ENCODE peak calls at places on chromosomes 11 and 22, in five cellular contexts. E is fibroblast of lung, N is type B pancreatic cell, S is HFFc6, B is foreskin fibroblast. A is an unnamed sample.

GRCh38 chr11:103016031-103016430 is 60.5 kb upstream of the MMP13 start:
- DNase-seq in E (peak; percentile 22), N (no peak), S (no peak), B (no peak), A (no peak)

GRCh38 chr11:70080763-70081162 is 2.6 kb downstream of the ANO1 start:
- DNase-seq in E (peak; percentile 33), N (no peak), S (no peak), B (no peak), A (peak; percentile 65)

GRCh38 chr11:7030836-7031235 is 10.6 kb downstream of the NLRP14 start:
- DNase-seq in E (no peak), N (no peak), S (no peak), B (no peak), A (peak; percentile 83)

GRCh38 chr11:330307-330693 is 9.6 kb upstream of the IFITM3 start:
- DNase-seq in E (no peak), N (no peak), S (no peak), B (no peak), A (peak; percentile 78)

GRCh38 chr11:121657191-121657590 is 204.4 kb upstream of the SORL1-AS1 start:
- DNase-seq in E (no peak), N (no peak), S (no peak), B (peak; percentile 46), A (no peak)

GRCh38 chr11:31958086-31958735 is 132.7 kb upstream of the RCN1 start:
- DNase-seq in E (peak; percentile 43), N (peak; percentile 76), S (peak; percentile 39), B (peak; percentile 69), A (no peak)

GRCh38 chr11:2205214-2205770 is 33.7 kb upstream of the TH start:
- DNase-seq in E (no peak), N (peak; percentile 22), S (no peak), B (no peak), A (peak; percentile 55)

GRCh38 chr11:65434057-65434666 is 11.6 kb downstream of the NEAT1 start:
- DNase-seq in E (peak; percentile 33), N (no peak), S (peak; percentile 6), B (peak; percentile 16), A (no peak)

GRCh38 chr22:29343313-29343805 is 27.9 kb upstream of the RASL10A start:
- DNase-seq in E (peak; percentile 81), N (no peak), S (peak; percentile 63), B (peak; percentile 90), A (no peak)

GRCh38 chr11:33773399-33774355 is 643 bp downstream of the FBXO3 start:
- DNase-seq in E (peak; percentile 25), N (no peak), S (peak; percentile 22), B (peak; percentile 38), A (no peak)

GRCh38 chr11:88402784-88403183 is 65.2 kb upstream of the CTSC start:
- DNase-seq in E (peak; percentile 72), N (no peak), S (peak; percentile 29), B (peak; percentile 38), A (no peak)

GRCh38 chr22:32999039-32999861 is 58.9 kb downstream of the SYN3 start:
- DNase-seq in E (no peak), N (peak; percentile 34), S (no peak), B (no peak), A (no peak)

GRCh38 chr11:116261616-116262015 is 511.2 kb downstream of the BUD13 start:
- DNase-seq in E (no peak), N (no peak), S (no peak), B (no peak), A (no peak)

DNA sequence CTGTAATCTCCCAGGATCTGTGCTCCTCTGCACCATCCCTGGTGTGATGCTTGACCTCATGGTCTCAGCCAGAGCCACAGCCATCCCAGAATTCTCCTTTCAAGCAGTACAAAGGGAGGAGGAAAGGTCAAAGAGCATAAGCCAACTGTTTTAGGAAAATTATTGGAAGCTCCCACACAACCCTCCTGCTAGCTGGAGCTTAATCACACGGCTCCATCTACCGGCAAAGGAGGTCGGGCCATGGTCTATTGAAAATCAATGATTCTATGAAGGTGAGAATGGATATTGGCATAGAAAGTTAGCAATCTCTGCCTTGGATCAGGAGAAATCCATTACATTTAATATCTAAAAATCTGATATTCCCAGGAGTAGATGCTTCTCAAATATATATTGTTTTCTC is 259.5 kb downstream of the NTM start:
- DNase-seq in E (no peak), N (no peak), S (no peak), B (no peak), A (no peak)
- TF ChIP-seq CTCF in E (peak; percentile 32), N (peak; percentile 49), S (no peak), B (no peak), A (peak; percentile 30)

GRCh38 chr11:13016415-13016814 is 7.3 kb downstream of the RASSF10 start:
- DNase-seq in E (no peak), N (no peak), S (no peak), B (no peak), A (no peak)
- TF ChIP-seq CTCF in E (no peak), N (no peak), S (no peak), B (no peak), A (no peak)

DNA sequence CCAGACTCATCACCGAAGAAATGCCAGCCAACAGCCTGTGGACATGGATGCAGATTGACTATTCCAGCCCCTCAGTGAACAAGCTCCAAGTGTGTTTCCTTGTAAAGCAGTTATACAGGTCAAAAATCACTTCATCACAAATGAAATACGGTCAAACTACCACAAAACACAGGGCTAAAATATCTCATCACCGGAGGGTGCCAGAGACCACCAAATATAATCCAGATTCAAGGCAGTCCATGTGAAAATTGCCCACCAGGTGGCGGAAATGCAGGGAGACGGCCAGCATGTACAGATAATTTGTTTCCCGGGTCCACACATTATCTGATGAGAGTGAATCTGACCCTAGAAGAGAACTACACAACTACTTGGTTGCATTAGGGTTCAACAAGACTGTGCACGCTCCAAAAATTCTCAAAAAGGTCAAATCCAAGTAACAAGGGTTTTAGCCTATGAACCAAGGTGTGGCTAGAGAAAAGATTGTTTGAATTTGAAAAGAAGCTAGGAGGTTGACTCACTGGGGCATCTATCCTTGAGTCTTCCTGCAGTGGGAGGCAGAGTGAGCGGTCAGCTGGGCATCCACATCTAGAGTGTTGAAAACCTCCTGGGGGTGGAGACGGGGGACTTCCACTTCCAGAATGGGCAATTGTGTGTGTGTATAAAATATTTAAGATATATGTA is 71.7 kb downstream of the IGLL5 start:
- DNase-seq in E (peak; percentile 55), N (no peak), S (peak; percentile 73), B (peak; percentile 80), A (no peak)
- TF ChIP-seq CTCF in E (peak; percentile 91), N (peak; percentile 98), S (peak; percentile 97), B (peak; percentile 84), A (peak; percentile 99)

GRCh38 chr11:131511794-131512193 is 141.4 kb downstream of the NTM start:
- DNase-seq in E (no peak), N (no peak), S (no peak), B (no peak), A (no peak)
- TF ChIP-seq CTCF in E (peak; percentile 45), N (peak; percentile 70), S (peak; percentile 72), B (peak; percentile 35), A (peak; percentile 77)

DNA sequence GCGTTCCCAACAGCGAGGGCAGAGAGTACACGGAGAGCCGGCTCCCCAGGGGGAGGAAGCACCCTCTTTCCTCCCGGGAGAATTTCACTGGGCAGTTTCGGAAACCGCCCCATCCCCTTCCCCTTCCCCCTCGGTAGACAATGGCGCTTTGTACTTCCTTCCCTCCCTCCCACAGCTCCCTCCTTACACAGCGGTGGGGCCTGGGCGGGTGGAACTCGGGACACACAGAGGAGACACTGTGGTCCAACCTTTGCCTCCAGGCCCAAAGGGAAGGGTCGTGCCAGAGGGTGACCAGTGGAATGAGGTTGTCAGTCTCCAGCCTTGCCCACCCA is 4.3 kb downstream of the SMTN start:
- DNase-seq in E (no peak), N (no peak), S (no peak), B (no peak), A (no peak)
- TF ChIP-seq CTCF in E (no peak), N (peak; percentile 7), S (peak; percentile 38), B (no peak), A (no peak)

GRCh38 chr22:41908409-41909289 is 6.2 kb downstream of the SHISA8 start:
- DNase-seq in E (no peak), N (no peak), S (no peak), B (no peak), A (no peak)
- TF ChIP-seq CTCF in E (no peak), N (no peak), S (no peak), B (no peak), A (no peak)

GRCh38 chr22:39311592-39312400 is 7.6 kb downstream of the RPL3 start:
- DNase-seq in E (no peak), N (no peak), S (peak; percentile 20), B (peak; percentile 48), A (no peak)

GRCh38 chr22:39308614-39309363 is 10.6 kb downstream of the RPL3 start:
- DNase-seq in E (peak; percentile 90), N (no peak), S (peak; percentile 90), B (peak; percentile 97), A (no peak)

GRCh38 chr22:39309881-39310714 is 9.3 kb downstream of the RPL3 start:
- DNase-seq in E (no peak), N (no peak), S (peak; percentile 76), B (peak; percentile 82), A (no peak)

GRCh38 chr22:39306456-39307361 is 12.7 kb downstream of the RPL3 start:
- DNase-seq in E (no peak), N (no peak), S (peak; percentile 24), B (peak; percentile 34), A (no peak)

GRCh38 chr22:39309364-39309861 is 10.0 kb downstream of the RPL3 start:
- DNase-seq in E (no peak), N (no peak), S (peak; percentile 39), B (peak; percentile 56), A (no peak)
- TF ChIP-seq CTCF in E (peak; percentile 35), N (peak; percentile 51), S (peak; percentile 65), B (peak; percentile 37), A (peak; percentile 62)

A was measured in chondrocyte.